ENCODE peak calls at places on chromosomes 3 and 15, in six cellular contexts. K is WTC11, V is GM06990, D is HL-60, R is upper lobe of right lung, G is SK-N-SH. Z is an unnamed sample.
A peak's percentile ranks its signal among the peaks of the same experiment; 100 is the strongest.

GRCh38 chr3:88362428-88362827 is 212.7 kb downstream of the C3orf38 start:
- DNase-seq in V (no peak), G (no peak), D (no peak), K (no peak), R (no peak), Z (no peak)

GRCh38 chr3:47964740-47965139 is 51.5 kb downstream of the MAP4 start:
- DNase-seq in V (no peak), G (no peak), D (no peak), K (no peak), R (no peak), Z (no peak)

GRCh38 chr15:95842576-95842975 is 487.9 kb upstream of the NR2F2 start:
- DNase-seq in R (no peak), G (no peak), V (no peak), D (no peak), K (no peak), Z (no peak)

GRCh38 chr3:190117995-190118394 is 2.7 kb downstream of the P3H2 start:
- DNase-seq in V (no peak), K (no peak), R (no peak), D (no peak), G (no peak), Z (no peak)

GRCh38 chr15:90859234-90860131 is 8.9 kb upstream of the FURIN start:
- DNase-seq in G (no peak), K (no peak), D (peak; percentile 34), R (no peak), V (no peak), Z (no peak)

GRCh38 chr15:78623786-78624497 is 3.1 kb upstream of the CHRNA3 start:
- DNase-seq in G (no peak), K (no peak), D (no peak), V (no peak), R (peak; percentile 19), Z (no peak)

GRCh38 chr15:84582583-84583157 is 18.1 kb upstream of the ZSCAN2 start:
- DNase-seq in V (no peak), K (no peak), D (no peak), R (no peak), G (no peak), Z (no peak)

GRCh38 chr3:119352863-119353527 is 58.8 kb downstream of the ARHGAP31 start:
- DNase-seq in V (no peak), G (no peak), K (no peak), R (no peak), D (peak; percentile 32), Z (peak; percentile 58)

GRCh38 chr3:107690522-107691138 is 167.9 kb downstream of the BBX start:
- DNase-seq in G (peak; percentile 35), R (no peak), V (no peak), D (no peak), K (no peak), Z (peak; percentile 65)

GRCh38 chr15:31078461-31078860 is 23.1 kb downstream of the TRPM1 start:
- DNase-seq in R (no peak), D (no peak), G (no peak), K (no peak), V (no peak), Z (no peak)

GRCh38 chr3:167858865-167859264 is 123.3 kb downstream of the SERPINI1 start:
- DNase-seq in K (no peak), D (no peak), G (no peak), V (no peak), R (no peak), Z (no peak)

GRCh38 chr15:59306520-59307163 is 66.0 kb downstream of the MYO1E start:
- DNase-seq in G (no peak), R (no peak), D (no peak), V (no peak), K (no peak), Z (peak; percentile 89)

GRCh38 chr3:66441124-66441523 is 59.7 kb downstream of the LRIG1 start:
- DNase-seq in D (no peak), R (no peak), V (no peak), G (no peak), K (no peak), Z (peak; percentile 69)

GRCh38 chr15:56496635-56497034 is 31.7 kb upstream of the MNS1 start:
- DNase-seq in K (no peak), V (no peak), D (peak; percentile 39), G (peak; percentile 56), R (no peak), Z (peak; percentile 71)

GRCh38 chr15:43439268-43439667 is 53.7 kb downstream of the TP53BP1 start:
- DNase-seq in D (no peak), G (no peak), V (no peak), K (peak; percentile 12), R (no peak), Z (no peak)

GRCh38 chr3:106824856-106825255 is 552.4 kb upstream of the CCDC54 start:
- DNase-seq in G (no peak), D (no peak), V (no peak), R (no peak), K (peak; percentile 30), Z (peak; percentile 35)

GRCh38 chr3:45223889-45224730 is 2.0 kb downstream of the TMEM158 start:
- DNase-seq in G (no peak), D (no peak), R (no peak), V (no peak), K (no peak), Z (no peak)

GRCh38 chr15:40242671-40243070 is 3.8 kb downstream of the PAK6 start:
- DNase-seq in V (no peak), D (no peak), G (no peak), K (no peak), R (peak; percentile 52), Z (no peak)

GRCh38 chr15:27532358-27532757 is 561.4 kb downstream of the GABRG3 start:
- DNase-seq in D (no peak), R (no peak), V (no peak), K (no peak), G (no peak), Z (no peak)

GRCh38 chr15:27530994-27531393 is 560.0 kb downstream of the GABRG3 start:
- DNase-seq in R (no peak), D (no peak), K (no peak), V (no peak), G (no peak), Z (no peak)

DNA sequence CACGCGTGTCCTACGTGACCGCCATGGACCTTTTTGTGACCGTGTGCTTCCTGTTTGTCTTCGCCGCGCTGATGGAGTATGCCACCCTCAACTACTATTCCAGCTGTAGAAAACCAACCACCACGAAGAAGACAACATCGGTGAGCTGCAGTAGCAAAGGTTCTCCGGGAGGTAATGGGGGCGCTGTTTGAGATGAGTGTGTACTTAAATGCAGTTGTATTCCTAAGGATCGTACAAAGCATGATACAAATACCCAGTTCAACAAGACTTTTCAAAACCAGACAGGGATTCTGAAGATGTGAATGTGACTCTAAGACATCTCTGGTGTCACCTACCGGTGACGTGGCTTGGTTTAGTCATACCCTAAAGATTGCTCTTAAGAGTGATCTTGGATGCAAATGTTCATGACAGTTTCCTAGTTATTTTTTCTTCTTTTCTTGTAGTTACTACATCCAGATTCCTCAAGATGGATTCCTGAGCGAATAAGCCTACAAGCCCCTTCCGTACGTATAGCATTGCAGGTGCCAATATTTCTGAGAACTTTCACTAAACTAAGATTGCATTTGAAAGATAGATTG is 556.6 kb downstream of the GABRG3 start:
- DNase-seq in D (no peak), G (no peak), V (no peak), K (peak; percentile 49), R (no peak), Z (no peak)
- TF ChIP-seq CTCF in D (no peak), G (no peak), V (no peak), K (peak; percentile 62), R (no peak), Z (no peak)

GRCh38 chr3:151407928-151408327 is 23.4 kb upstream of the P2RY12 start:
- DNase-seq in K (no peak), V (no peak), R (no peak), D (no peak), G (no peak), Z (no peak)

GRCh38 chr3:151410891-151411559 is 26.5 kb upstream of the P2RY12 start:
- DNase-seq in R (no peak), K (no peak), D (no peak), G (no peak), V (no peak), Z (no peak)

GRCh38 chr3:151415289-151415688 is 30.7 kb upstream of the P2RY12 start:
- DNase-seq in K (no peak), V (no peak), R (no peak), G (no peak), D (no peak), Z (no peak)

GRCh38 chr3:151412989-151413388 is 28.4 kb upstream of the P2RY12 start:
- DNase-seq in K (peak; percentile 63), V (no peak), G (no peak), R (no peak), D (no peak), Z (no peak)
- TF ChIP-seq CTCF in K (no peak), V (no peak), G (no peak), R (no peak), D (no peak), Z (no peak)

GRCh38 chr3:178083906-178084823 is 452.1 kb upstream of the KCNMB2 start:
- DNase-seq in G (peak; percentile 42), K (no peak), R (no peak), D (no peak), V (no peak), Z (peak; percentile 31)
- TF ChIP-seq CTCF in G (peak; percentile 62), K (peak; percentile 36), R (peak; percentile 17), D (no peak), V (peak; percentile 30), Z (peak; percentile 31)

GRCh38 chr15:63079938-63080626 is 37.5 kb downstream of the TPM1 start:
- DNase-seq in K (no peak), R (no peak), G (no peak), V (no peak), D (no peak), Z (peak; percentile 26)

GRCh38 chr15:63075072-63075995 is 32.8 kb downstream of the TPM1 start:
- DNase-seq in R (no peak), V (no peak), D (no peak), K (no peak), G (no peak), Z (no peak)

GRCh38 chr15:63080638-63081250 is 38.2 kb downstream of the TPM1 start:
- DNase-seq in D (no peak), V (no peak), R (no peak), G (no peak), K (no peak), Z (no peak)

GRCh38 chr15:63076136-63077005 is 33.8 kb downstream of the TPM1 start:
- DNase-seq in K (peak; percentile 43), V (no peak), G (no peak), D (no peak), R (no peak), Z (no peak)

GRCh38 chr15:63077952-63078351 is 35.4 kb downstream of the TPM1 start:
- DNase-seq in V (no peak), R (no peak), D (no peak), G (no peak), K (no peak), Z (no peak)
- TF ChIP-seq CTCF in V (no peak), R (no peak), D (no peak), G (no peak), K (no peak), Z (no peak)